ENCODE peak calls at places on chromosomes 4 and X, in five cellular contexts. W, P, T, K and O are unnamed samples.

GRCh38 chrX:46860536-46860935 is 23.7 kb downstream of the RP2 start:
- DNase-seq in W (no peak), P (no peak), T (no peak), K (no peak), O (no peak)

GRCh38 chr4:3820016-3820805 is 54.0 kb downstream of the ADRA2C start:
- DNase-seq in W (no peak), P (no peak), T (no peak), K (no peak), O (no peak)

GRCh38 chr4:146243141-146243882 is 29.0 kb downstream of the REELD1 start:
- DNase-seq in W (peak; percentile 76), P (no peak), T (peak; percentile 34), K (no peak), O (no peak)

GRCh38 chr4:30553721-30554120 is 166.4 kb upstream of the PCDH7 start:
- DNase-seq in W (no peak), P (no peak), T (no peak), K (no peak), O (no peak)

GRCh38 chr4:148539387-148539786 is 97.2 kb upstream of the NR3C2 start:
- DNase-seq in W (no peak), P (no peak), T (no peak), K (no peak), O (no peak)

GRCh38 chrX:151973851-151974335 is 583 bp downstream of the GABRE start:
- DNase-seq in W (peak; percentile 74), P (peak; percentile 43), T (no peak), K (no peak), O (no peak)

GRCh38 chr4:98557497-98557896 is 100.9 kb downstream of the TSPAN5 start:
- DNase-seq in W (no peak), P (peak; percentile 62), T (peak; percentile 82), K (no peak), O (no peak)

GRCh38 chr4:150209140-150209829 is 131.0 kb downstream of the DCLK2 start:
- DNase-seq in W (peak; percentile 68), P (peak; percentile 72), T (peak; percentile 76), K (no peak), O (no peak)

GRCh38 chrX:2311483-2311882 is 189.3 kb downstream of the DHRSX start:
- DNase-seq in W (no peak), P (peak; percentile 17), T (no peak), K (no peak), O (no peak)

GRCh38 chrX:46759645-46759974 is 692 bp upstream of the SLC9A7 start:
- DNase-seq in W (no peak), P (no peak), T (peak; percentile 27), K (no peak), O (no peak)

GRCh38 chr4:38663021-38663800 is 788 bp upstream of the KLF3 start:
- DNase-seq in W (no peak), P (peak; percentile 85), T (no peak), K (peak; percentile 80), O (no peak)

GRCh38 chrX:100642296-100642695 is 1.7 kb upstream of the SRPX2 start:
- DNase-seq in W (no peak), P (no peak), T (no peak), K (no peak), O (no peak)

GRCh38 chrX:77070108-77070918 is 376.9 kb upstream of the FGF16 start:
- DNase-seq in W (no peak), P (no peak), T (no peak), K (no peak), O (no peak)

GRCh38 chr4:137432431-137432830 is 99.9 kb downstream of the PCDH18 start:
- DNase-seq in W (no peak), P (peak; percentile 9), T (no peak), K (no peak), O (no peak)

GRCh38 chr4:147683172-147683571 is 791 bp downstream of the PRMT9 start:
- DNase-seq in W (no peak), P (peak; percentile 29), T (peak; percentile 35), K (no peak), O (no peak)

GRCh38 chr4:30818541-30818940 is 98.4 kb downstream of the PCDH7 start:
- DNase-seq in W (no peak), P (no peak), T (no peak), K (no peak), O (no peak)

GRCh38 chr4:184751585-184751956 is 17.7 kb upstream of the CENPU start:
- DNase-seq in W (no peak), P (no peak), T (no peak), K (no peak), O (no peak)

GRCh38 chr4:78057600-78058560 is 757 bp downstream of the FRAS1 start:
- DNase-seq in W (peak; percentile 79), P (peak; percentile 49), T (peak; percentile 38), K (peak; percentile 28), O (no peak)

GRCh38 chr4:5863461-5864113 is 29.3 kb downstream of the CRMP1 start:
- DNase-seq in W (no peak), P (peak; percentile 93), T (peak; percentile 97), K (no peak), O (no peak)

GRCh38 chr4:82903737-82904136 is 3.2 kb downstream of the THAP9 start:
- DNase-seq in W (no peak), P (no peak), T (no peak), K (no peak), O (no peak)

GRCh38 chrX:139889760-139890159 is 43.1 kb downstream of the ATP11C start:
- DNase-seq in W (no peak), P (peak; percentile 41), T (peak; percentile 33), K (no peak), O (no peak)

GRCh38 chr4:165723051-165723805 is 149.8 kb upstream of the TLL1 start:
- DNase-seq in W (no peak), P (peak; percentile 57), T (peak; percentile 30), K (no peak), O (no peak)

GRCh38 chr4:70737006-70737405 is 15.2 kb downstream of the RUFY3 start:
- DNase-seq in W (no peak), P (no peak), T (no peak), K (no peak), O (no peak)

GRCh38 chr4:19580090-19580489 is 671.6 kb upstream of the SLIT2 start:
- DNase-seq in W (no peak), P (no peak), T (peak; percentile 63), K (no peak), O (no peak)

GRCh38 chr4:39062499-39062898 is 467 bp downstream of the KLHL5 start:
- DNase-seq in W (no peak), P (peak; percentile 26), T (peak; percentile 18), K (no peak), O (no peak)

GRCh38 chrX:136251042-136251991 is at the start of gene MAP7D3:
- DNase-seq in W (peak; percentile 81), P (peak; percentile 29), T (peak; percentile 33), K (peak; percentile 43), O (peak; percentile 58)

GRCh38 chrX:39953879-39954278 is 143.9 kb downstream of the BCOR start:
- DNase-seq in W (peak; percentile 87), P (peak; percentile 84), T (peak; percentile 30), K (no peak), O (no peak)

GRCh38 chr4:38470708-38471262 is 193.2 kb upstream of the KLF3 start:
- DNase-seq in W (no peak), P (no peak), T (peak; percentile 11), K (no peak), O (no peak)

GRCh38 chr4:26365537-26366150 is 44.8 kb downstream of the RBPJ start:
- DNase-seq in W (no peak), P (no peak), T (no peak), K (no peak), O (no peak)

GRCh38 chrX:7071390-7071789 is 76.1 kb upstream of the STS start:
- DNase-seq in W (no peak), P (no peak), T (no peak), K (no peak), O (no peak)

GRCh38 chrX:7065473-7065872 is 82.0 kb upstream of the STS start:
- DNase-seq in W (no peak), P (no peak), T (no peak), K (no peak), O (no peak)

GRCh38 chrX:7069556-7069955 is 78.0 kb upstream of the STS start:
- DNase-seq in W (no peak), P (no peak), T (no peak), K (no peak), O (no peak)

GRCh38 chrX:7067266-7067665 is 80.2 kb upstream of the STS start:
- DNase-seq in W (no peak), P (no peak), T (no peak), K (no peak), O (no peak)

DNA sequence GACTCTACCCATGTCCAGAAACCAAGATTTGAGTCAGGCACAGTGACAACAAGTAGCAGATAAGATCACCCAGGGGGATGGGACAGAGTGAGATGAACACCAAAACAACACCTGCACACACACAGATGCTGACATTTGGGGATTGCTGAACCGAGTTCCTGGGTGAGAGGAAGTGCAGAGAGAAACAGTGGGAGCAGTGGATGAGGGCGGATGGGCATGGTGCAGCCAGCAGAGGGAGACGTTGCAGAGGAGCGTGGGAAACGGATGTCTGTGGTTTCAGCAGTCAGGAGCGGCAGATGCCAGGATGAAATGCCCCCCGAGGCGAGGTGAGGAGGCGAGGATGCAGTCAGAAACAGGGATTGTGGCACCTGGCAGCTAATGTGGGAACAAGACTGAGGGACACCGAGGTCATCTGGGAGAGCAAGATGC is 78.6 kb upstream of the STS start:
- DNase-seq in W (no peak), P (no peak), T (no peak), K (no peak), O (no peak)
- TF ChIP-seq CTCF in W (no peak), P (peak; percentile 51), T (peak; percentile 15), K (no peak), O (no peak)

DNA sequence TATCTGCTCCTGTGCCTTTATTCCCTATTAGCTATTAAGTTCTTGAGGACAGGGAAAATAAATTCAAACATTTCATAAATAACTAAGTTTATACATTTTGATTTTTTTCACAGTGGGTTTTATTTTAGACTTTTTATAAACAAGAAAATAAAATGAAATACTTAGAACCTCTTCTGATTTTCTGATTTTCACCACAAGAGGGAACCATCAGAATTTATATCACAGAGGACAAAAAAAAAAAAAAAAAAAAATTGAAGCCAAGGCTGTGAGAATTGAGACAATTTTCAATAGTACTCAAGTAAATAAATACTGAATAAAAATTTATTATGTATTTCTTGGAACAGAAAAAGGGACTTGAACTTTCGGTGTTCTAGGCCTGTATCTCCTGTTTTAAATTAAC is 288.1 kb downstream of the SH3BGRL start:
- DNase-seq in W (no peak), P (no peak), T (peak; percentile 3), K (no peak), O (no peak)
- TF ChIP-seq CTCF in W (no peak), P (no peak), T (peak; percentile 12), K (peak; percentile 66), O (no peak)

GRCh38 chrX:51975360-51975759 is 81.9 kb downstream of the MAGED1 start:
- DNase-seq in W (no peak), P (no peak), T (no peak), K (no peak), O (no peak)
- TF ChIP-seq CTCF in W (no peak), P (no peak), T (no peak), K (no peak), O (no peak)

DNA sequence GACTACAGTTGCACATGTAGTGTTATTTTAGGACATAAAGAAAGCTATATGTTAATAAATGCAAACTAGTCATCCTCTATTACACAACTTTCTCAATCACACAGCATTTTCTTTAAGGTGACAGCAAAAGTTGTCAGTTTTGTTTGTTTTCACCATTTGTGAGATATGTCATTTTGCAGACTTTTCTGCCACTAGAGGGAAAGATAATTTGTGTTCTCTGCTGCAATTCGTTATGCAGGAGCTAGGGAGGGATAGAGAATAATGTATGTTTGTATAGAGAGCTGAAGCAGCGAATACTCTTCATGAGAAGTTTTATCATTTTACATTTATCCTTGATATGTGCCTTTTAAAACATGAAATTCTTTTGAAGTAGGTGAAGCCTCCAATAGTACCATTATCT is 670.6 kb upstream of the ATOH1 start:
- DNase-seq in W (no peak), P (no peak), T (no peak), K (no peak), O (no peak)
- TF ChIP-seq CTCF in W (no peak), P (no peak), T (no peak), K (peak; percentile 18), O (peak; percentile 13)